ENCODE peak calls at places on chromosomes 5 and 9, in seven cellular contexts. One of them, this sample, is unnamed.
A peak's percentile ranks its signal among the peaks of the same experiment; 100 is the strongest.

GRCh38 chr9:120402741-120403542 is 177.0 kb downstream of the CDK5RAP2 start:
- DNase-seq in body of pancreas: no peak
- DNase-seq in neural crest cell: no peak
- DNase-seq in WTC11: no peak
- DNase-seq in fibroblast of villous mesenchyme: peak; percentile 90
- DNase-seq in upper lobe of right lung: no peak
- DNase-seq in GM06990: no peak
- DNase-seq in this sample: no peak

GRCh38 chr9:121447341-121447834 is 52.3 kb downstream of the GGTA1 start:
- DNase-seq in body of pancreas: no peak
- DNase-seq in neural crest cell: no peak
- DNase-seq in WTC11: no peak
- DNase-seq in fibroblast of villous mesenchyme: peak; percentile 57
- DNase-seq in upper lobe of right lung: no peak
- DNase-seq in GM06990: no peak
- DNase-seq in this sample: no peak

GRCh38 chr9:121059998-121060636 is 10.0 kb upstream of the C5 start:
- DNase-seq in body of pancreas: peak; percentile 31
- DNase-seq in neural crest cell: peak; percentile 32
- DNase-seq in WTC11: no peak
- DNase-seq in fibroblast of villous mesenchyme: peak; percentile 79
- DNase-seq in upper lobe of right lung: no peak
- DNase-seq in GM06990: peak; percentile 28
- DNase-seq in this sample: peak; percentile 55

GRCh38 chr5:134392301-134392700 is 19.4 kb downstream of the CDKN2AIPNL start:
- DNase-seq in body of pancreas: no peak
- DNase-seq in neural crest cell: no peak
- DNase-seq in WTC11: no peak
- DNase-seq in fibroblast of villous mesenchyme: peak; percentile 82
- DNase-seq in upper lobe of right lung: no peak
- DNase-seq in GM06990: no peak
- DNase-seq in this sample: no peak

GRCh38 chr9:91207481-91207888 is 154.2 kb downstream of the AUH start:
- DNase-seq in body of pancreas: no peak
- DNase-seq in neural crest cell: no peak
- DNase-seq in WTC11: no peak
- DNase-seq in fibroblast of villous mesenchyme: peak; percentile 86
- DNase-seq in upper lobe of right lung: no peak
- DNase-seq in GM06990: no peak
- DNase-seq in this sample: no peak

GRCh38 chr9:105912868-105913516 is 218.7 kb downstream of the TMEM38B start:
- DNase-seq in body of pancreas: no peak
- DNase-seq in neural crest cell: no peak
- DNase-seq in WTC11: no peak
- DNase-seq in fibroblast of villous mesenchyme: no peak
- DNase-seq in upper lobe of right lung: no peak
- DNase-seq in GM06990: no peak
- DNase-seq in this sample: no peak

GRCh38 chr9:38018230-38018963 is 50.6 kb downstream of the SHB start:
- DNase-seq in body of pancreas: no peak
- DNase-seq in neural crest cell: no peak
- DNase-seq in WTC11: no peak
- DNase-seq in fibroblast of villous mesenchyme: no peak
- DNase-seq in upper lobe of right lung: no peak
- DNase-seq in GM06990: no peak
- DNase-seq in this sample: no peak

GRCh38 chr9:99966720-99967119 is 60.3 kb downstream of the STX17 start:
- DNase-seq in body of pancreas: no peak
- DNase-seq in neural crest cell: no peak
- DNase-seq in WTC11: no peak
- DNase-seq in fibroblast of villous mesenchyme: peak; percentile 14
- DNase-seq in upper lobe of right lung: no peak
- DNase-seq in GM06990: no peak
- DNase-seq in this sample: no peak

GRCh38 chr9:83067579-83067978 is 4.6 kb upstream of the RASEF start:
- DNase-seq in body of pancreas: no peak
- DNase-seq in neural crest cell: no peak
- DNase-seq in WTC11: no peak
- DNase-seq in fibroblast of villous mesenchyme: no peak
- DNase-seq in upper lobe of right lung: no peak
- DNase-seq in GM06990: no peak
- DNase-seq in this sample: no peak

GRCh38 chr5:53419247-53419646 is 61.2 kb upstream of the FST start:
- DNase-seq in body of pancreas: no peak
- DNase-seq in neural crest cell: no peak
- DNase-seq in WTC11: no peak
- DNase-seq in fibroblast of villous mesenchyme: peak; percentile 86
- DNase-seq in upper lobe of right lung: no peak
- DNase-seq in GM06990: no peak
- DNase-seq in this sample: no peak

GRCh38 chr5:133370281-133370890 is 242.0 kb downstream of the FSTL4 start:
- DNase-seq in body of pancreas: no peak
- DNase-seq in neural crest cell: no peak
- DNase-seq in WTC11: no peak
- DNase-seq in fibroblast of villous mesenchyme: no peak
- DNase-seq in upper lobe of right lung: no peak
- DNase-seq in GM06990: no peak
- DNase-seq in this sample: no peak

GRCh38 chr9:94212091-94212490 is 47.0 kb upstream of the ZNF169 start:
- DNase-seq in body of pancreas: no peak
- DNase-seq in neural crest cell: no peak
- DNase-seq in WTC11: no peak
- DNase-seq in fibroblast of villous mesenchyme: peak; percentile 56
- DNase-seq in upper lobe of right lung: no peak
- DNase-seq in GM06990: no peak
- DNase-seq in this sample: no peak

GRCh38 chr5:43020294-43020711 is 19.8 kb downstream of the ANXA2R start:
- DNase-seq in body of pancreas: no peak
- DNase-seq in neural crest cell: no peak
- DNase-seq in WTC11: peak; percentile 46
- DNase-seq in fibroblast of villous mesenchyme: no peak
- DNase-seq in upper lobe of right lung: no peak
- DNase-seq in GM06990: no peak
- DNase-seq in this sample: no peak

GRCh38 chr9:77999231-77999631 is 32.4 kb downstream of the GNAQ start:
- DNase-seq in body of pancreas: no peak
- DNase-seq in neural crest cell: no peak
- DNase-seq in WTC11: no peak
- DNase-seq in fibroblast of villous mesenchyme: no peak
- DNase-seq in upper lobe of right lung: no peak
- DNase-seq in GM06990: no peak
- DNase-seq in this sample: no peak

GRCh38 chr5:125047871-125048270 is 301.4 kb upstream of the ZNF608 start:
- DNase-seq in body of pancreas: no peak
- DNase-seq in neural crest cell: no peak
- DNase-seq in WTC11: no peak
- DNase-seq in fibroblast of villous mesenchyme: no peak
- DNase-seq in upper lobe of right lung: no peak
- DNase-seq in GM06990: no peak
- DNase-seq in this sample: no peak

GRCh38 chr9:99130069-99130468 is 25.2 kb downstream of the TGFBR1 start:
- DNase-seq in body of pancreas: no peak
- DNase-seq in neural crest cell: no peak
- DNase-seq in WTC11: no peak
- DNase-seq in fibroblast of villous mesenchyme: no peak
- DNase-seq in upper lobe of right lung: no peak
- DNase-seq in GM06990: peak; percentile 77
- DNase-seq in this sample: peak; percentile 37

GRCh38 chr9:118918180-118918579 is 451.1 kb downstream of the BRINP1 start:
- DNase-seq in body of pancreas: no peak
- DNase-seq in neural crest cell: no peak
- DNase-seq in WTC11: no peak
- DNase-seq in fibroblast of villous mesenchyme: no peak
- DNase-seq in upper lobe of right lung: no peak
- DNase-seq in GM06990: no peak
- DNase-seq in this sample: no peak

GRCh38 chr9:69671904-69672827 is at the start of gene APBA1:
- DNase-seq in body of pancreas: peak; percentile 62
- DNase-seq in neural crest cell: peak; percentile 53
- DNase-seq in WTC11: peak; percentile 46
- DNase-seq in fibroblast of villous mesenchyme: peak; percentile 34
- DNase-seq in upper lobe of right lung: peak; percentile 81
- DNase-seq in GM06990: peak; percentile 31
- DNase-seq in this sample: peak; percentile 38
- TF ChIP-seq CTCF in body of pancreas: no peak
- TF ChIP-seq CTCF in neural crest cell: no peak
- TF ChIP-seq CTCF in WTC11: no peak
- TF ChIP-seq CTCF in fibroblast of villous mesenchyme: no peak
- TF ChIP-seq CTCF in upper lobe of right lung: no peak
- TF ChIP-seq CTCF in GM06990: no peak
- TF ChIP-seq CTCF in this sample: no peak

GRCh38 chr9:125255781-125256391 is 5.7 kb upstream of the GAPVD1 start:
- DNase-seq in body of pancreas: no peak
- DNase-seq in neural crest cell: no peak
- DNase-seq in WTC11: peak; percentile 32
- DNase-seq in fibroblast of villous mesenchyme: no peak
- DNase-seq in upper lobe of right lung: no peak
- DNase-seq in GM06990: no peak
- DNase-seq in this sample: no peak
- TF ChIP-seq CTCF in body of pancreas: no peak
- TF ChIP-seq CTCF in neural crest cell: peak; percentile 56
- TF ChIP-seq CTCF in WTC11: no peak
- TF ChIP-seq CTCF in fibroblast of villous mesenchyme: peak; percentile 53
- TF ChIP-seq CTCF in upper lobe of right lung: peak; percentile 19
- TF ChIP-seq CTCF in GM06990: peak; percentile 38
- TF ChIP-seq CTCF in this sample: peak; percentile 46

DNA sequence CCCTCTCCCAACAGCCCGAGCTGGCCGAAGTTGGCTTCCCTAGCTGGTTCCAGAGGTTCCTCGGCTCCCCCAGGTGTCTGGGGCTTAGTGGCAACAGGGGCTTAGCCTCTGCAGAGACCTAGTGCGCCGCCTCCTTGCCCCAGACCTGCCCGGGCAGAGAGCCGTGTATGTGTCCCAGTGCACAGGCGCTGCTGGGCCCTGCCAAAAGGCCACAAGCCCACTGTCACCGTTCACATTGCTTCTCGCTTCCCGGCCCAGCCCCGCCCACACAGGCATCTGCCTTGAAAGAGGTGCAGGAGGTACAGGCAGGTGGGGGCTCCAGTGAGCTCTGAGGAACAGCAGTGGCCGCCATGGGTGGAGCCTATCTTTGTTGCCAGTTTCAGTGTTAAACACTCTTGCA is 2.5 kb upstream of the CACFD1 start:
- DNase-seq in body of pancreas: no peak
- DNase-seq in neural crest cell: no peak
- DNase-seq in WTC11: peak; percentile 46
- DNase-seq in fibroblast of villous mesenchyme: no peak
- DNase-seq in upper lobe of right lung: no peak
- DNase-seq in GM06990: no peak
- DNase-seq in this sample: no peak
- TF ChIP-seq CTCF in body of pancreas: no peak
- TF ChIP-seq CTCF in neural crest cell: no peak
- TF ChIP-seq CTCF in WTC11: no peak
- TF ChIP-seq CTCF in fibroblast of villous mesenchyme: no peak
- TF ChIP-seq CTCF in upper lobe of right lung: no peak
- TF ChIP-seq CTCF in GM06990: no peak
- TF ChIP-seq CTCF in this sample: no peak

DNA sequence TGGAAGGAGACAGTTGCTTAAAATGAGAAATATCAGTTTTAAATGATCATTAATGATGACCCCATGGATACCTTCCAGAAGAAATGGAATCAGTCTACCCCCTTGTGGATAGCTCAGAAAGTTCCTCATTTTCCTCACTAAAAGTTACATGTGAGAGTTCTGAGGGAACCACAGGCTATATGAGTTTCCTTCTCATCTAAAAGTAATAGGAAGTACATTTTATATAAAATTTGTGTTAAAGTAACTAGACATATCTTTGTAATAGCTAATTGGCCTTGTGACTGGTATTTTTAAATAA is 104.9 kb upstream of the SLC25A48 start:
- DNase-seq in body of pancreas: no peak
- DNase-seq in neural crest cell: no peak
- DNase-seq in WTC11: no peak
- DNase-seq in fibroblast of villous mesenchyme: no peak
- DNase-seq in upper lobe of right lung: no peak
- DNase-seq in GM06990: no peak
- DNase-seq in this sample: no peak
- TF ChIP-seq CTCF in body of pancreas: no peak
- TF ChIP-seq CTCF in neural crest cell: peak; percentile 62
- TF ChIP-seq CTCF in WTC11: no peak
- TF ChIP-seq CTCF in fibroblast of villous mesenchyme: no peak
- TF ChIP-seq CTCF in upper lobe of right lung: peak; percentile 23
- TF ChIP-seq CTCF in GM06990: no peak
- TF ChIP-seq CTCF in this sample: no peak

DNA sequence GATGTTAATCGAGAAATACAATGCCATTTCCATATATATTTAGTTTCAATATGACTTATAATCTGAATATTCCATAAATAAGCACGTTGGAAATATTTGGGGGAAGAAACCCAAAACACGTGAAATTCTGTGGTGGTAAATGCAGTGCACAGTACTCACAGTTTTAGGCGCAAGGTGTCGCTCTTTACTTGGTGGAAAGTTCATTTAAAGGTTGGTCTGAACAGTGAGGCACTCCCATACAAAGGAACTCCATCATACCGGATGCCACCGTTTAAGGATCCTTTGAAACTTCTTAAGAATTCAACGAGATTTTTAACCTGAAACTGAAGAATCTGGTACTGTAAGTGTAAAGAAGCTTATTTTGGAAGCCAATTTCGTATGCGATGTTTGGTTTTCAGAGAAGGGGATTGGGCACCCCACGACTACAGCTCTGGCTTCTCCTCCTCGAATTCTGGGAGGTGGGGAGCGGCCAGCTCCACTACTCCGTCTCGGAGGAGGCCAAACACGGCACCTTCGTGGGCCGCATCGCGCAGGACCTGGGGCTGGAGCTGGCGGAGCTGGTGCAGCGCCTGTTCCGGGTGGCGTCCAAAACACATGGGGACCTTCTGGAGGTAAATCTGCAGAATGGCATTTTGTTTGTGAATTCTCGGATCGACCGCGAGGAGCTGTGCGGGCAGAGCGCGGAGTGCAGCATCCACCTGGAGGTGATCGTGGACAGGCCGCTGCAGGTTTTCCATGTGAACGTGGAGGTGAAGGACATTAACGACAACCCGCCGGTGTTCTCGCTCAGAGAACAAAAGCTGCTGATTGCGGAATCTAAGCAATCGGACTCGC is at the start of gene PCDHA11:
- DNase-seq in body of pancreas: peak; percentile 40
- DNase-seq in neural crest cell: peak; percentile 18
- DNase-seq in WTC11: no peak
- DNase-seq in fibroblast of villous mesenchyme: no peak
- DNase-seq in upper lobe of right lung: no peak
- DNase-seq in GM06990: no peak
- DNase-seq in this sample: no peak
- TF ChIP-seq CTCF in body of pancreas: peak; percentile 8
- TF ChIP-seq CTCF in neural crest cell: peak; percentile 66
- TF ChIP-seq CTCF in WTC11: no peak
- TF ChIP-seq CTCF in fibroblast of villous mesenchyme: no peak
- TF ChIP-seq CTCF in upper lobe of right lung: peak; percentile 36
- TF ChIP-seq CTCF in GM06990: no peak
- TF ChIP-seq CTCF in this sample: no peak

This sample was measured in GM10248.